ENCODE peak calls at places on chromosomes 4 and X, in nine cellular contexts. One of them, this sample, is unnamed.

GRCh38 chr4:37648084-37648817 is 37.9 kb downstream of the RELL1 start:
- DNase-seq in CD4-positive, alpha-beta T cell: no peak
- DNase-seq in testis: peak; percentile 26
- DNase-seq in fibroblast of lung: peak; percentile 87
- DNase-seq in ovary: peak; percentile 53
- DNase-seq in H1: no peak
- DNase-seq in PC-9: peak; percentile 83
- DNase-seq in psoas muscle: peak; percentile 82
- DNase-seq in thoracic aorta: no peak
- DNase-seq in this sample: peak; percentile 82

GRCh38 chrX:118418811-118419251 is 72.9 kb downstream of the WDR44 start:
- DNase-seq in CD4-positive, alpha-beta T cell: no peak
- DNase-seq in testis: no peak
- DNase-seq in fibroblast of lung: no peak
- DNase-seq in ovary: no peak
- DNase-seq in H1: no peak
- DNase-seq in PC-9: peak; percentile 61
- DNase-seq in psoas muscle: no peak
- DNase-seq in thoracic aorta: no peak
- DNase-seq in this sample: no peak

GRCh38 chrX:41198410-41198809 is 113.2 kb downstream of the USP9X start:
- DNase-seq in CD4-positive, alpha-beta T cell: no peak
- DNase-seq in testis: no peak
- DNase-seq in fibroblast of lung: no peak
- DNase-seq in ovary: no peak
- DNase-seq in H1: no peak
- DNase-seq in PC-9: peak; percentile 8
- DNase-seq in psoas muscle: no peak
- DNase-seq in thoracic aorta: no peak
- DNase-seq in this sample: no peak

GRCh38 chr4:150799207-150799606 is 215.9 kb downstream of the LRBA start:
- DNase-seq in CD4-positive, alpha-beta T cell: no peak
- DNase-seq in testis: no peak
- DNase-seq in fibroblast of lung: no peak
- DNase-seq in ovary: no peak
- DNase-seq in H1: no peak
- DNase-seq in PC-9: no peak
- DNase-seq in psoas muscle: no peak
- DNase-seq in thoracic aorta: no peak
- DNase-seq in this sample: no peak

GRCh38 chrX:24153175-24153795 is 3.8 kb downstream of the ZFX start:
- DNase-seq in CD4-positive, alpha-beta T cell: no peak
- DNase-seq in testis: peak; percentile 28
- DNase-seq in fibroblast of lung: no peak
- DNase-seq in ovary: no peak
- DNase-seq in H1: no peak
- DNase-seq in PC-9: peak; percentile 54
- DNase-seq in psoas muscle: no peak
- DNase-seq in thoracic aorta: no peak
- DNase-seq in this sample: no peak

GRCh38 chrX:118865231-118865630 is 41.6 kb downstream of the ZCCHC12 start:
- DNase-seq in CD4-positive, alpha-beta T cell: no peak
- DNase-seq in testis: no peak
- DNase-seq in fibroblast of lung: no peak
- DNase-seq in ovary: no peak
- DNase-seq in H1: no peak
- DNase-seq in PC-9: no peak
- DNase-seq in psoas muscle: no peak
- DNase-seq in thoracic aorta: no peak
- DNase-seq in this sample: no peak

GRCh38 chrX:43357741-43358140 is 298.4 kb upstream of the MAOA start:
- DNase-seq in CD4-positive, alpha-beta T cell: no peak
- DNase-seq in testis: no peak
- DNase-seq in fibroblast of lung: no peak
- DNase-seq in ovary: no peak
- DNase-seq in H1: no peak
- DNase-seq in PC-9: no peak
- DNase-seq in psoas muscle: no peak
- DNase-seq in thoracic aorta: no peak
- DNase-seq in this sample: no peak

GRCh38 chr4:3715251-3716033 is 50.7 kb upstream of the ADRA2C start:
- DNase-seq in CD4-positive, alpha-beta T cell: no peak
- DNase-seq in testis: no peak
- DNase-seq in fibroblast of lung: no peak
- DNase-seq in ovary: peak; percentile 3
- DNase-seq in H1: no peak
- DNase-seq in PC-9: no peak
- DNase-seq in psoas muscle: peak; percentile 41
- DNase-seq in thoracic aorta: no peak
- DNase-seq in this sample: no peak

GRCh38 chr4:123463869-123464268 is 67.3 kb downstream of the SPRY1 start:
- DNase-seq in CD4-positive, alpha-beta T cell: no peak
- DNase-seq in testis: no peak
- DNase-seq in fibroblast of lung: no peak
- DNase-seq in ovary: no peak
- DNase-seq in H1: no peak
- DNase-seq in PC-9: no peak
- DNase-seq in psoas muscle: no peak
- DNase-seq in thoracic aorta: no peak
- DNase-seq in this sample: no peak

GRCh38 chrX:22105231-22105630 is 73.1 kb downstream of the PHEX start:
- DNase-seq in CD4-positive, alpha-beta T cell: no peak
- DNase-seq in testis: peak; percentile 15
- DNase-seq in fibroblast of lung: no peak
- DNase-seq in ovary: no peak
- DNase-seq in H1: no peak
- DNase-seq in PC-9: no peak
- DNase-seq in psoas muscle: no peak
- DNase-seq in thoracic aorta: no peak
- DNase-seq in this sample: no peak

GRCh38 chr4:174284181-174284886 is 623 bp downstream of the CEP44 start:
- DNase-seq in CD4-positive, alpha-beta T cell: no peak
- DNase-seq in testis: no peak
- DNase-seq in fibroblast of lung: peak; percentile 77
- DNase-seq in ovary: no peak
- DNase-seq in H1: no peak
- DNase-seq in PC-9: no peak
- DNase-seq in psoas muscle: no peak
- DNase-seq in thoracic aorta: no peak
- DNase-seq in this sample: peak; percentile 23

GRCh38 chr4:86033171-86033570 is 326.7 kb downstream of the MAPK10 start:
- DNase-seq in CD4-positive, alpha-beta T cell: no peak
- DNase-seq in testis: peak; percentile 70
- DNase-seq in fibroblast of lung: peak; percentile 93
- DNase-seq in ovary: no peak
- DNase-seq in H1: no peak
- DNase-seq in PC-9: no peak
- DNase-seq in psoas muscle: peak; percentile 43
- DNase-seq in thoracic aorta: peak; percentile 13
- DNase-seq in this sample: no peak

GRCh38 chr4:148565801-148566200 is 123.6 kb upstream of the NR3C2 start:
- DNase-seq in CD4-positive, alpha-beta T cell: no peak
- DNase-seq in testis: no peak
- DNase-seq in fibroblast of lung: no peak
- DNase-seq in ovary: no peak
- DNase-seq in H1: no peak
- DNase-seq in PC-9: no peak
- DNase-seq in psoas muscle: no peak
- DNase-seq in thoracic aorta: no peak
- DNase-seq in this sample: no peak

GRCh38 chrX:153370293-153371055 is 30.7 kb downstream of the PNMA6E start:
- DNase-seq in CD4-positive, alpha-beta T cell: no peak
- DNase-seq in testis: no peak
- DNase-seq in fibroblast of lung: no peak
- DNase-seq in ovary: no peak
- DNase-seq in H1: no peak
- DNase-seq in PC-9: no peak
- DNase-seq in psoas muscle: no peak
- DNase-seq in thoracic aorta: no peak
- DNase-seq in this sample: no peak

GRCh38 chr4:112175840-112176239 is 30.6 kb downstream of the FAM241A start:
- DNase-seq in CD4-positive, alpha-beta T cell: no peak
- DNase-seq in testis: no peak
- DNase-seq in fibroblast of lung: no peak
- DNase-seq in ovary: no peak
- DNase-seq in H1: no peak
- DNase-seq in PC-9: no peak
- DNase-seq in psoas muscle: no peak
- DNase-seq in thoracic aorta: no peak
- DNase-seq in this sample: no peak

GRCh38 chrX:97605271-97605670 is 721.6 kb downstream of the RPA4 start:
- DNase-seq in CD4-positive, alpha-beta T cell: no peak
- DNase-seq in testis: no peak
- DNase-seq in fibroblast of lung: no peak
- DNase-seq in ovary: no peak
- DNase-seq in H1: no peak
- DNase-seq in PC-9: no peak
- DNase-seq in psoas muscle: no peak
- DNase-seq in thoracic aorta: no peak
- DNase-seq in this sample: no peak

GRCh38 chrX:102934624-102935023 is 2.4 kb upstream of the RAB40AL start:
- DNase-seq in CD4-positive, alpha-beta T cell: no peak
- DNase-seq in testis: peak; percentile 46
- DNase-seq in fibroblast of lung: no peak
- DNase-seq in ovary: no peak
- DNase-seq in H1: peak; percentile 48
- DNase-seq in PC-9: peak; percentile 20
- DNase-seq in psoas muscle: no peak
- DNase-seq in thoracic aorta: no peak
- DNase-seq in this sample: no peak

GRCh38 chr4:20565075-20565721 is 135.1 kb upstream of the PACRGL start:
- DNase-seq in CD4-positive, alpha-beta T cell: no peak
- DNase-seq in testis: no peak
- DNase-seq in fibroblast of lung: peak; percentile 87
- DNase-seq in ovary: no peak
- DNase-seq in H1: no peak
- DNase-seq in PC-9: no peak
- DNase-seq in psoas muscle: no peak
- DNase-seq in thoracic aorta: no peak
- DNase-seq in this sample: peak; percentile 11

GRCh38 chrX:151153086-151153485 is 23.3 kb upstream of the GPR50 start:
- DNase-seq in CD4-positive, alpha-beta T cell: no peak
- DNase-seq in testis: no peak
- DNase-seq in fibroblast of lung: peak; percentile 37
- DNase-seq in ovary: no peak
- DNase-seq in H1: peak; percentile 46
- DNase-seq in PC-9: peak; percentile 41
- DNase-seq in psoas muscle: no peak
- DNase-seq in thoracic aorta: no peak
- DNase-seq in this sample: no peak

GRCh38 chr4:156534205-156534604 is 437.4 kb downstream of the PDGFC start:
- DNase-seq in CD4-positive, alpha-beta T cell: no peak
- DNase-seq in testis: no peak
- DNase-seq in fibroblast of lung: no peak
- DNase-seq in ovary: no peak
- DNase-seq in H1: no peak
- DNase-seq in PC-9: no peak
- DNase-seq in psoas muscle: no peak
- DNase-seq in thoracic aorta: no peak
- DNase-seq in this sample: no peak

GRCh38 chr4:58514299-58514698 is 1404.1 kb upstream of the IGFBP7 start:
- DNase-seq in CD4-positive, alpha-beta T cell: no peak
- DNase-seq in testis: no peak
- DNase-seq in fibroblast of lung: no peak
- DNase-seq in ovary: no peak
- DNase-seq in H1: no peak
- DNase-seq in PC-9: no peak
- DNase-seq in psoas muscle: no peak
- DNase-seq in thoracic aorta: no peak
- DNase-seq in this sample: no peak

GRCh38 chr4:21011106-21011505 is 310.8 kb downstream of the PACRGL start:
- DNase-seq in CD4-positive, alpha-beta T cell: no peak
- DNase-seq in testis: no peak
- DNase-seq in fibroblast of lung: peak; percentile 0
- DNase-seq in ovary: no peak
- DNase-seq in H1: no peak
- DNase-seq in PC-9: no peak
- DNase-seq in psoas muscle: no peak
- DNase-seq in thoracic aorta: no peak
- DNase-seq in this sample: no peak

DNA sequence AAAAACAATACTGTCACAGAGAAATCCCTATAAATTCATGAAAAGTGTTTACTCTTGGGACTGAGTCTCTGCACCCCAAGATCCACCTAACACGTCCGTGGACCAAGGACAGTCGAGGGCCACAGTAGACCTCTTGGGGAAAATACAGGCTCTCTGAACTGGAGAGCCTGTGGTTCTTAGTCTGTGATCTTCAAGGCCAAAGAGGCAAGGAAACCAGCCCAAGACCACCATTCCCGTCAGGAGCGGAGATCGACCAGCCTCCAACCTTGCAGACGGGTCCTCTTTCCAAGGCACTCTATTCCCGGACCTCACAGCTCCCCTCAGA is 1.6 kb upstream of the APBB2 start:
- DNase-seq in CD4-positive, alpha-beta T cell: no peak
- DNase-seq in testis: no peak
- DNase-seq in fibroblast of lung: no peak
- DNase-seq in ovary: no peak
- DNase-seq in H1: peak; percentile 80
- DNase-seq in PC-9: no peak
- DNase-seq in psoas muscle: no peak
- DNase-seq in thoracic aorta: no peak
- DNase-seq in this sample: no peak
- H3K27ac ChIP-seq in CD4-positive, alpha-beta T cell: no peak overlapping the region
- H3K27ac ChIP-seq in testis: no peak overlapping the region
- H3K27ac ChIP-seq in fibroblast of lung: no peak overlapping the region
- H3K27ac ChIP-seq in ovary: peak overlapping the region; percentile 74
- H3K27ac ChIP-seq in H1: peak overlapping the region; percentile 5
- H3K27ac ChIP-seq in PC-9: peak overlapping the region; percentile 32
- H3K27ac ChIP-seq in psoas muscle: peak overlapping the region; percentile 74
- H3K27ac ChIP-seq in thoracic aorta: peak overlapping the region; percentile 87
- H3K27ac ChIP-seq in this sample: peak overlapping the region; percentile 49

GRCh38 chr4:185099024-185099682 is 43.9 kb upstream of the SLC25A4 start:
- DNase-seq in CD4-positive, alpha-beta T cell: no peak
- DNase-seq in testis: no peak
- DNase-seq in fibroblast of lung: no peak
- DNase-seq in ovary: no peak
- DNase-seq in H1: no peak
- DNase-seq in PC-9: no peak
- DNase-seq in psoas muscle: no peak
- DNase-seq in thoracic aorta: no peak
- DNase-seq in this sample: no peak
- TF ChIP-seq CTCF in CD4-positive, alpha-beta T cell: no peak
- TF ChIP-seq CTCF in testis: no peak
- TF ChIP-seq CTCF in fibroblast of lung: no peak
- TF ChIP-seq CTCF in ovary: no peak
- TF ChIP-seq CTCF in H1: no peak
- TF ChIP-seq CTCF in PC-9: no peak
- TF ChIP-seq CTCF in psoas muscle: no peak
- TF ChIP-seq CTCF in thoracic aorta: no peak
- TF ChIP-seq CTCF in this sample: no peak

GRCh38 chr4:189267312-189267965 is 673.2 kb upstream of the FRG1 start:
- DNase-seq in CD4-positive, alpha-beta T cell: no peak
- DNase-seq in testis: no peak
- DNase-seq in fibroblast of lung: no peak
- DNase-seq in ovary: no peak
- DNase-seq in H1: no peak
- DNase-seq in PC-9: no peak
- DNase-seq in psoas muscle: no peak
- DNase-seq in thoracic aorta: no peak
- DNase-seq in this sample: no peak
- H3K27ac ChIP-seq in CD4-positive, alpha-beta T cell: no peak overlapping the region
- H3K27ac ChIP-seq in testis: no peak overlapping the region
- H3K27ac ChIP-seq in fibroblast of lung: no peak overlapping the region
- H3K27ac ChIP-seq in ovary: no peak overlapping the region
- H3K27ac ChIP-seq in H1: no peak overlapping the region
- H3K27ac ChIP-seq in PC-9: no peak overlapping the region
- H3K27ac ChIP-seq in psoas muscle: no peak overlapping the region
- H3K27ac ChIP-seq in thoracic aorta: no peak overlapping the region
- H3K27ac ChIP-seq in this sample: no peak overlapping the region

GRCh38 chrX:115988825-115989224 is 181.7 kb upstream of the AGTR2 start:
- DNase-seq in CD4-positive, alpha-beta T cell: no peak
- DNase-seq in testis: no peak
- DNase-seq in fibroblast of lung: no peak
- DNase-seq in ovary: no peak
- DNase-seq in H1: no peak
- DNase-seq in PC-9: no peak
- DNase-seq in psoas muscle: no peak
- DNase-seq in thoracic aorta: no peak
- DNase-seq in this sample: no peak
- TF ChIP-seq CTCF in CD4-positive, alpha-beta T cell: no peak
- TF ChIP-seq CTCF in testis: no peak
- TF ChIP-seq CTCF in fibroblast of lung: no peak
- TF ChIP-seq CTCF in ovary: no peak
- TF ChIP-seq CTCF in H1: peak; percentile 28
- TF ChIP-seq CTCF in PC-9: peak; percentile 66
- TF ChIP-seq CTCF in psoas muscle: no peak
- TF ChIP-seq CTCF in thoracic aorta: no peak
- TF ChIP-seq CTCF in this sample: no peak

This sample was measured in AG04450.